ENCODE peak calls at places on chromosomes 1 and 21, in seven cellular contexts. One of them, this sample, is unnamed. For H3K4me1 and H3K9me3, the result is how much of the 10 kb centered on the place peaks cover.

GRCh38 chr21:42820513-42821465 is 58.5 kb downstream of the WDR4 start:
- DNase-seq in gastrocnemius medialis: no peak
- DNase-seq in stomach: peak
- DNase-seq in pancreas: no peak
- DNase-seq in heart left ventricle: no peak
- DNase-seq in GM23248: no peak
- DNase-seq in CD4-positive, CD25-positive, alpha-beta regulatory T cell: no peak
- DNase-seq in this sample: no peak

GRCh38 chr1:12615916-12616708 is 1.9 kb downstream of the DHRS3 start:
- DNase-seq in stomach: peak
- DNase-seq in gastrocnemius medialis: peak
- DNase-seq in heart left ventricle: peak
- DNase-seq in CD4-positive, CD25-positive, alpha-beta regulatory T cell: peak
- DNase-seq in pancreas: peak
- DNase-seq in GM23248: peak
- DNase-seq in this sample: no peak

GRCh38 chr1:152997911-152998310 is 3.6 kb upstream of the SPRR3 start:
- DNase-seq in stomach: no peak
- DNase-seq in GM23248: no peak
- DNase-seq in pancreas: no peak
- DNase-seq in heart left ventricle: no peak
- DNase-seq in CD4-positive, CD25-positive, alpha-beta regulatory T cell: no peak
- DNase-seq in gastrocnemius medialis: no peak
- DNase-seq in this sample: no peak

GRCh38 chr1:38964140-38964548 is 22.5 kb upstream of the RHBDL2 start:
- DNase-seq in stomach: no peak
- DNase-seq in heart left ventricle: no peak
- DNase-seq in gastrocnemius medialis: no peak
- DNase-seq in pancreas: no peak
- DNase-seq in CD4-positive, CD25-positive, alpha-beta regulatory T cell: peak
- DNase-seq in GM23248: no peak
- DNase-seq in this sample: no peak

GRCh38 chr1:154330669-154331068 is 5.3 kb downstream of the ATP8B2 start:
- DNase-seq in stomach: no peak
- DNase-seq in CD4-positive, CD25-positive, alpha-beta regulatory T cell: peak
- DNase-seq in GM23248: no peak
- DNase-seq in pancreas: no peak
- DNase-seq in heart left ventricle: no peak
- DNase-seq in gastrocnemius medialis: no peak
- DNase-seq in this sample: no peak

GRCh38 chr1:41626616-41627375 is 142.3 kb upstream of the EDN2 start:
- DNase-seq in CD4-positive, CD25-positive, alpha-beta regulatory T cell: peak
- DNase-seq in GM23248: peak
- DNase-seq in pancreas: no peak
- DNase-seq in stomach: no peak
- DNase-seq in heart left ventricle: no peak
- DNase-seq in gastrocnemius medialis: no peak
- DNase-seq in this sample: no peak

GRCh38 chr1:85201340-85202091 is 700 bp upstream of the SYDE2 start:
- DNase-seq in stomach: peak
- DNase-seq in heart left ventricle: peak
- DNase-seq in gastrocnemius medialis: peak
- DNase-seq in CD4-positive, CD25-positive, alpha-beta regulatory T cell: peak
- DNase-seq in pancreas: peak
- DNase-seq in GM23248: peak
- DNase-seq in this sample: peak

GRCh38 chr1:195462646-195463045 is 1145.6 kb downstream of the KCNT2 start:
- DNase-seq in stomach: no peak
- DNase-seq in heart left ventricle: no peak
- DNase-seq in pancreas: no peak
- DNase-seq in GM23248: peak
- DNase-seq in CD4-positive, CD25-positive, alpha-beta regulatory T cell: no peak
- DNase-seq in gastrocnemius medialis: no peak
- DNase-seq in this sample: no peak

GRCh38 chr1:197686702-197687355 is 88.5 kb downstream of the DENND1B start:
- DNase-seq in heart left ventricle: no peak
- DNase-seq in GM23248: no peak
- DNase-seq in gastrocnemius medialis: no peak
- DNase-seq in CD4-positive, CD25-positive, alpha-beta regulatory T cell: no peak
- DNase-seq in pancreas: no peak
- DNase-seq in stomach: no peak
- DNase-seq in this sample: no peak

GRCh38 chr1:173870252-173871075 is 2.3 kb downstream of the ZBTB37 start:
- DNase-seq in heart left ventricle: no peak
- DNase-seq in CD4-positive, CD25-positive, alpha-beta regulatory T cell: peak
- DNase-seq in stomach: peak
- DNase-seq in pancreas: peak
- DNase-seq in gastrocnemius medialis: no peak
- DNase-seq in GM23248: no peak
- DNase-seq in this sample: no peak

GRCh38 chr1:86594284-86594683 is 47.4 kb downstream of the CLCA4 start:
- DNase-seq in heart left ventricle: no peak
- DNase-seq in CD4-positive, CD25-positive, alpha-beta regulatory T cell: no peak
- DNase-seq in gastrocnemius medialis: no peak
- DNase-seq in stomach: no peak
- DNase-seq in GM23248: no peak
- DNase-seq in pancreas: no peak
- DNase-seq in this sample: no peak

GRCh38 chr1:218785928-218786327 is 387.8 kb upstream of the LYPLAL1 start:
- DNase-seq in GM23248: peak
- DNase-seq in heart left ventricle: no peak
- DNase-seq in gastrocnemius medialis: peak
- DNase-seq in stomach: no peak
- DNase-seq in CD4-positive, CD25-positive, alpha-beta regulatory T cell: no peak
- DNase-seq in pancreas: peak
- DNase-seq in this sample: no peak

GRCh38 chr1:59107516-59107915 is 189.4 kb upstream of the FGGY start:
- DNase-seq in heart left ventricle: no peak
- DNase-seq in GM23248: peak
- DNase-seq in CD4-positive, CD25-positive, alpha-beta regulatory T cell: no peak
- DNase-seq in gastrocnemius medialis: peak
- DNase-seq in pancreas: no peak
- DNase-seq in stomach: peak
- DNase-seq in this sample: no peak

GRCh38 chr1:223331929-223332328 is 32.0 kb downstream of the SUSD4 start:
- DNase-seq in gastrocnemius medialis: no peak
- DNase-seq in pancreas: no peak
- DNase-seq in heart left ventricle: no peak
- DNase-seq in stomach: no peak
- DNase-seq in GM23248: peak
- DNase-seq in CD4-positive, CD25-positive, alpha-beta regulatory T cell: no peak
- DNase-seq in this sample: no peak

GRCh38 chr1:99969729-99970591 is at the start of gene SLC35A3:
- DNase-seq in heart left ventricle: peak
- DNase-seq in stomach: peak
- DNase-seq in CD4-positive, CD25-positive, alpha-beta regulatory T cell: peak
- DNase-seq in pancreas: peak
- DNase-seq in GM23248: peak
- DNase-seq in gastrocnemius medialis: peak
- DNase-seq in this sample: peak

GRCh38 chr1:56576880-56577858 is 2.2 kb downstream of the PLPP3 start:
- DNase-seq in heart left ventricle: no peak
- DNase-seq in gastrocnemius medialis: no peak
- DNase-seq in stomach: no peak
- DNase-seq in pancreas: peak
- DNase-seq in GM23248: peak
- DNase-seq in CD4-positive, CD25-positive, alpha-beta regulatory T cell: no peak
- DNase-seq in this sample: no peak

GRCh38 chr1:43666608-43667007 is 16.7 kb downstream of the KDM4A start:
- DNase-seq in pancreas: no peak
- DNase-seq in gastrocnemius medialis: no peak
- DNase-seq in heart left ventricle: no peak
- DNase-seq in CD4-positive, CD25-positive, alpha-beta regulatory T cell: no peak
- DNase-seq in GM23248: no peak
- DNase-seq in stomach: no peak
- DNase-seq in this sample: no peak

GRCh38 chr1:64841330-64842065 is 96.6 kb downstream of the RAVER2 start:
- DNase-seq in gastrocnemius medialis: no peak
- DNase-seq in CD4-positive, CD25-positive, alpha-beta regulatory T cell: no peak
- DNase-seq in GM23248: peak
- DNase-seq in heart left ventricle: no peak
- DNase-seq in pancreas: no peak
- DNase-seq in stomach: no peak
- DNase-seq in this sample: no peak

GRCh38 chr21:25453524-25453923 is 153.8 kb downstream of the MRPL39 start:
- DNase-seq in gastrocnemius medialis: no peak
- DNase-seq in stomach: no peak
- DNase-seq in pancreas: no peak
- DNase-seq in heart left ventricle: no peak
- DNase-seq in GM23248: peak
- DNase-seq in CD4-positive, CD25-positive, alpha-beta regulatory T cell: no peak
- DNase-seq in this sample: no peak

GRCh38 chr1:112558634-112559033 is 49.9 kb downstream of the WNT2B start:
- DNase-seq in pancreas: no peak
- DNase-seq in stomach: no peak
- DNase-seq in heart left ventricle: no peak
- DNase-seq in gastrocnemius medialis: no peak
- DNase-seq in GM23248: no peak
- DNase-seq in CD4-positive, CD25-positive, alpha-beta regulatory T cell: no peak
- DNase-seq in this sample: no peak

GRCh38 chr1:12161662-12162458 is 4.9 kb upstream of the TNFRSF1B start:
- DNase-seq in GM23248: peak
- DNase-seq in stomach: peak
- DNase-seq in heart left ventricle: peak
- DNase-seq in CD4-positive, CD25-positive, alpha-beta regulatory T cell: peak
- DNase-seq in gastrocnemius medialis: peak
- DNase-seq in pancreas: peak
- DNase-seq in this sample: peak

GRCh38 chr1:243917177-243917862 is 67.3 kb upstream of the AKT3 start:
- DNase-seq in stomach: no peak
- DNase-seq in GM23248: peak
- DNase-seq in heart left ventricle: no peak
- DNase-seq in pancreas: no peak
- DNase-seq in CD4-positive, CD25-positive, alpha-beta regulatory T cell: peak
- DNase-seq in gastrocnemius medialis: no peak
- DNase-seq in this sample: no peak

GRCh38 chr1:205240118-205240517 is 12.4 kb downstream of the TMCC2 start:
- DNase-seq in pancreas: no peak
- DNase-seq in CD4-positive, CD25-positive, alpha-beta regulatory T cell: no peak
- DNase-seq in heart left ventricle: no peak
- DNase-seq in GM23248: no peak
- DNase-seq in stomach: peak
- DNase-seq in gastrocnemius medialis: no peak
- DNase-seq in this sample: no peak

GRCh38 chr1:167881786-167882185 is 32.1 kb downstream of the ADCY10 start:
- DNase-seq in GM23248: peak
- DNase-seq in stomach: no peak
- DNase-seq in heart left ventricle: no peak
- DNase-seq in pancreas: no peak
- DNase-seq in gastrocnemius medialis: no peak
- DNase-seq in CD4-positive, CD25-positive, alpha-beta regulatory T cell: no peak
- DNase-seq in this sample: no peak

GRCh38 chr1:78645728-78646127 is 3.9 kb upstream of the IFI44 start:
- DNase-seq in heart left ventricle: no peak
- DNase-seq in CD4-positive, CD25-positive, alpha-beta regulatory T cell: peak
- DNase-seq in gastrocnemius medialis: no peak
- DNase-seq in stomach: no peak
- DNase-seq in GM23248: no peak
- DNase-seq in pancreas: no peak
- DNase-seq in this sample: no peak

GRCh38 chr1:235865565-235866206 is 1.0 kb downstream of the LYST start:
- DNase-seq in pancreas: no peak
- DNase-seq in GM23248: peak
- DNase-seq in heart left ventricle: no peak
- DNase-seq in gastrocnemius medialis: no peak
- DNase-seq in CD4-positive, CD25-positive, alpha-beta regulatory T cell: no peak
- DNase-seq in stomach: no peak
- DNase-seq in this sample: no peak

GRCh38 chr1:96519851-96520281 is 201.7 kb upstream of the PTBP2 start:
- DNase-seq in heart left ventricle: no peak
- DNase-seq in GM23248: no peak
- DNase-seq in gastrocnemius medialis: no peak
- DNase-seq in stomach: no peak
- DNase-seq in CD4-positive, CD25-positive, alpha-beta regulatory T cell: no peak
- DNase-seq in pancreas: no peak
- DNase-seq in this sample: no peak

GRCh38 chr1:9234223-9235122 is at the start of gene H6PD:
- DNase-seq in gastrocnemius medialis: peak
- DNase-seq in GM23248: peak
- DNase-seq in pancreas: peak
- DNase-seq in CD4-positive, CD25-positive, alpha-beta regulatory T cell: peak
- DNase-seq in stomach: peak
- DNase-seq in heart left ventricle: peak
- DNase-seq in this sample: peak
- H3K4me1 ChIP-seq in gastrocnemius medialis: half or more
- H3K4me1 ChIP-seq in GM23248: under half
- H3K4me1 ChIP-seq in pancreas: under half
- H3K4me1 ChIP-seq in CD4-positive, CD25-positive, alpha-beta regulatory T cell: under half
- H3K4me1 ChIP-seq in stomach: half or more
- H3K4me1 ChIP-seq in heart left ventricle: under half
- H3K4me1 ChIP-seq in this sample: under half

DNA sequence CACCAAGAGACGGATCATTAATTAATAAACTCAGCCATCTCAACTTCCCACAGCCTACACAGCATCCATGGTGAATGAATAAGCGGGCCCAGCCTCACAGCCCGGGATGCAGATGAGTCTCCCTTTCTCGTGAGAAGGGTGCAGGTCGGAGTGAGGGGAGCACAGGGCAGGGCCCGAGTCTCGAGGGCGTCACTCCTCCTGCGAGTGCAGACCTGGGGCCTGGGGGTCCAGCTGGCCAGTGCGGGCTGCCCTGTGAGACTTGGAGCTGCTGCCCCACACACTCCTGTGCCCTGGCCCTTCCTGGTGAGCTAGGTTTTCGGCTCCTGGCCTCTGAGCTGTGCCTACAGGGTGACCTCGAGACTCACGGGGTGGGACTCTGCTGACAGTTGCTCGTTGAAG is 74.7 kb downstream of the AJAP1 start:
- DNase-seq in CD4-positive, CD25-positive, alpha-beta regulatory T cell: no peak
- DNase-seq in stomach: no peak
- DNase-seq in pancreas: no peak
- DNase-seq in heart left ventricle: peak
- DNase-seq in GM23248: no peak
- DNase-seq in gastrocnemius medialis: no peak
- DNase-seq in this sample: no peak
- H3K9me3 ChIP-seq in CD4-positive, CD25-positive, alpha-beta regulatory T cell: under half
- H3K9me3 ChIP-seq in stomach: under half
- H3K9me3 ChIP-seq in pancreas: under half
- H3K9me3 ChIP-seq in heart left ventricle: under half
- H3K9me3 ChIP-seq in GM23248: under half
- H3K9me3 ChIP-seq in gastrocnemius medialis: under half
- H3K9me3 ChIP-seq in this sample: under half

DNA sequence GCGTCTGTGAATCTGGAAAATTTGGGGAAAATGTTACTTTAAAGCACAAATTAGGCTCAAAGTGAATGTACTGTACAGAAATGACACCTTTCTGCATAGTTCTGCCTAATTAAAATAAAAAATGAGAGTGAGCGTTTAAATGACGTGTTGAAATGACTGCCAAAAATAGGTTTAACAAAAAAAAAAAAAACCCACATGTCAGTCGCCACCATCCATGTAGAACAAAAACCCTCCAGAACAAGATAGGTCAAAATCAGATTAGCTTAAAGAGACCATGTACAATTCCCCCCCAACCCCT is 745 bp downstream of the PARP1 start:
- DNase-seq in GM23248: no peak
- DNase-seq in gastrocnemius medialis: no peak
- DNase-seq in heart left ventricle: no peak
- DNase-seq in CD4-positive, CD25-positive, alpha-beta regulatory T cell: no peak
- DNase-seq in stomach: no peak
- DNase-seq in pancreas: no peak
- DNase-seq in this sample: no peak
- H3K4me1 ChIP-seq in GM23248: under half
- H3K4me1 ChIP-seq in gastrocnemius medialis: under half
- H3K4me1 ChIP-seq in heart left ventricle: under half
- H3K4me1 ChIP-seq in CD4-positive, CD25-positive, alpha-beta regulatory T cell: half or more
- H3K4me1 ChIP-seq in stomach: half or more
- H3K4me1 ChIP-seq in pancreas: under half
- H3K4me1 ChIP-seq in this sample: under half

GRCh38 chr1:247070645-247071044 is 8.0 kb downstream of the ZNF670 start:
- DNase-seq in GM23248: no peak
- DNase-seq in pancreas: no peak
- DNase-seq in heart left ventricle: no peak
- DNase-seq in CD4-positive, CD25-positive, alpha-beta regulatory T cell: no peak
- DNase-seq in gastrocnemius medialis: no peak
- DNase-seq in stomach: no peak
- DNase-seq in this sample: no peak
- H3K9me3 ChIP-seq in GM23248: under half
- H3K9me3 ChIP-seq in pancreas: under half
- H3K9me3 ChIP-seq in heart left ventricle: under half
- H3K9me3 ChIP-seq in CD4-positive, CD25-positive, alpha-beta regulatory T cell: under half
- H3K9me3 ChIP-seq in gastrocnemius medialis: under half
- H3K9me3 ChIP-seq in stomach: under half
- H3K9me3 ChIP-seq in this sample: under half

This sample was measured in CD8-positive, alpha-beta T cell.